ENCODE peak calls at places on chromosomes 12 and 14, in nine cellular contexts. V is mucosa of descending colon, Q is epithelial cell of proximal tubule, F is HCT116, U is endothelial cell of umbilical vein, Y is nephron progenitor cell, Z is brain microvascular endothelial cell, J is psoas muscle, G is cardiac muscle cell. S is an unnamed sample.

GRCh38 chr14:95474941-95475340 is 41.5 kb downstream of the SYNE3 start:
- DNase-seq in V (no peak), Q (no peak), F (no peak), U (no peak), Y (no peak), Z (no peak), J (no peak), G (no peak), S (no peak)

GRCh38 chr14:49940805-49941421 is 48.0 kb downstream of the ARF6 start:
- DNase-seq in V (no peak), Q (no peak), F (no peak), U (peak), Y (no peak), Z (no peak), J (no peak), G (no peak), S (no peak)

GRCh38 chr12:95790025-95790911 is at the start of gene NTN4:
- DNase-seq in V (peak), Q (no peak), F (no peak), U (peak), Y (peak), Z (peak), J (peak), G (peak), S (peak)

GRCh38 chr14:85702937-85703336 is 173.0 kb downstream of the FLRT2 start:
- DNase-seq in V (no peak), Q (no peak), F (no peak), U (no peak), Y (no peak), Z (peak), J (no peak), G (no peak), S (no peak)

GRCh38 chr14:74882103-74882920 is 596 bp downstream of the DLST start:
- DNase-seq in V (peak), Q (no peak), F (no peak), U (peak), Y (peak), Z (peak), J (peak), G (peak), S (peak)

GRCh38 chr12:27869567-27869966 is 89.5 kb upstream of the MANSC4 start:
- DNase-seq in V (no peak), Q (no peak), F (no peak), U (no peak), Y (no peak), Z (no peak), J (no peak), G (no peak), S (peak)

GRCh38 chr12:96177013-96177412 is 17.2 kb upstream of the ELK3 start:
- DNase-seq in V (no peak), Q (no peak), F (no peak), U (peak), Y (no peak), Z (peak), J (no peak), G (no peak), S (no peak)

GRCh38 chr12:72053604-72054003 is 115.0 kb downstream of the TPH2 start:
- DNase-seq in V (no peak), Q (no peak), F (no peak), U (no peak), Y (no peak), Z (peak), J (no peak), G (no peak), S (no peak)

GRCh38 chr14:91284146-91284790 is 39.8 kb upstream of the GPR68 start:
- DNase-seq in V (no peak), Q (no peak), F (no peak), U (no peak), Y (no peak), Z (peak), J (no peak), G (peak), S (no peak)

GRCh38 chr12:94795053-94795452 is 144.7 kb upstream of the TMCC3 start:
- DNase-seq in V (no peak), Q (no peak), F (no peak), U (no peak), Y (no peak), Z (no peak), J (no peak), G (no peak), S (no peak)

GRCh38 chr12:19799216-19799615 is 359.9 kb downstream of the AEBP2 start:
- DNase-seq in V (no peak), Q (no peak), F (no peak), U (peak), Y (no peak), Z (peak), J (no peak), G (no peak), S (no peak)

GRCh38 chr14:70027785-70028428 is 148.7 kb downstream of the SMOC1 start:
- DNase-seq in V (peak), Q (no peak), F (peak), U (peak), Y (peak), Z (peak), J (peak), G (peak), S (peak)
- TF ChIP-seq CTCF in V (peak), Q (peak), F (peak), U (peak), Y (peak), Z (peak), J (peak), G (peak), S (peak)

DNA sequence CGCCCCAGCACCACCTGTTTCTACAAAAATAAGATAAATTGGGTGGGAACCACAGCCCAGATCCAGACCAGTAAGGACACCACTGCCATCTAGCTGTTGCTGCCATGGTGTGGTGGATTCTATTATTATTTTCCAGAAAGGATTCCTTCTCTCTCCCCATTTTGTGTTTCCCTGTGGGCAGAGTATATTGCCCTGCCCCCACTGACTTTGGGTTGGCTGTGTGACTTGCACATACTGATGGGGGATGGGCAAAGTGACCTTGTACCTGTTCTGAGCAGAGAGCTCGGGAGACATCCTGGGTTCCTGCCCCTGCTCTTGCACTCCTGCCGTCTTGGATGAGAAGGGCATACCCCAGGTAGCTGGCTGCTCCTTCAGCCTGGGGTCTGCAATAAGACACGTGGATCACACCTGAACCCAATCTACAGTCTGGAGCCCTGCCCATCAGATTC is 24.3 kb downstream of the MOAP1 start:
- DNase-seq in V (peak), Q (no peak), F (peak), U (no peak), Y (no peak), Z (peak), J (no peak), G (peak), S (no peak)
- TF ChIP-seq CTCF in V (no peak), Q (peak), F (peak), U (peak), Y (no peak), Z (peak), J (no peak), G (peak), S (no peak)

GRCh38 chr12:65606008-65606766 is 218.1 kb upstream of the HMGA2 start:
- DNase-seq in V (no peak), Q (no peak), F (no peak), U (no peak), Y (no peak), Z (no peak), J (no peak), G (no peak), S (no peak)

GRCh38 chr12:65605019-65605418 is 219.3 kb upstream of the HMGA2 start:
- DNase-seq in V (no peak), Q (no peak), F (no peak), U (peak), Y (no peak), Z (no peak), J (no peak), G (no peak), S (no peak)

GRCh38 chr12:65603428-65604351 is 220.6 kb upstream of the HMGA2 start:
- DNase-seq in V (peak), Q (peak), F (peak), U (peak), Y (no peak), Z (peak), J (no peak), G (peak), S (no peak)

GRCh38 chr12:65602191-65602578 is 222.1 kb upstream of the HMGA2 start:
- DNase-seq in V (no peak), Q (no peak), F (no peak), U (no peak), Y (no peak), Z (no peak), J (no peak), G (no peak), S (no peak)

GRCh38 chr12:65602579-65603295 is 221.5 kb upstream of the HMGA2 start:
- DNase-seq in V (peak), Q (peak), F (peak), U (peak), Y (peak), Z (peak), J (peak), G (peak), S (peak)
- TF ChIP-seq CTCF in V (peak), Q (peak), F (peak), U (peak), Y (peak), Z (peak), J (peak), G (peak), S (peak)

DNA sequence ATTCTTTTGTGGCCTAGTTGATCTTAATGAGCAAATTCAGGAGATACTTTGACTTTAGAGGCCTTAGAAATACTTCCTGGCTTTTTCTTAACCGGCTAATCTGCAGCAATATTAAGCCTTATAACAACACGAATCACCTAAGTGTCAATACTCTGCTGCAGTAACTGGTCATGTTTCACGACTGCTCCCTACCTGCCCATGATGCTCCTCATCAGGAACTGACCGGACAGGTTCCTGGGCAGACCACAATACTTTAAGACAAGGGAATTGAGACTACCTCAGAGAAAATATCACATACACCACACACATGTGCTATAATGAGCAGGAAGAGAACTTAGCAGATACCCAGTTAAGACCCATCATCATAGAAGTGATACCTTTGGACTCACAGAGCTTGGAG is 211.9 kb upstream of the BMP4 start:
- DNase-seq in V (no peak), Q (no peak), F (no peak), U (no peak), Y (no peak), Z (no peak), J (no peak), G (no peak), S (no peak)
- TF ChIP-seq CTCF in V (no peak), Q (no peak), F (no peak), U (no peak), Y (no peak), Z (no peak), J (no peak), G (no peak), S (no peak)

GRCh38 chr12:2395352-2395977 is 342.7 kb downstream of the CACNA1C start:
- DNase-seq in V (peak), Q (no peak), F (peak), U (peak), Y (peak), Z (no peak), J (peak), G (peak), S (peak)
- TF ChIP-seq CTCF in V (peak), Q (peak), F (peak), U (peak), Y (peak), Z (peak), J (peak), G (peak), S (peak)

DNA sequence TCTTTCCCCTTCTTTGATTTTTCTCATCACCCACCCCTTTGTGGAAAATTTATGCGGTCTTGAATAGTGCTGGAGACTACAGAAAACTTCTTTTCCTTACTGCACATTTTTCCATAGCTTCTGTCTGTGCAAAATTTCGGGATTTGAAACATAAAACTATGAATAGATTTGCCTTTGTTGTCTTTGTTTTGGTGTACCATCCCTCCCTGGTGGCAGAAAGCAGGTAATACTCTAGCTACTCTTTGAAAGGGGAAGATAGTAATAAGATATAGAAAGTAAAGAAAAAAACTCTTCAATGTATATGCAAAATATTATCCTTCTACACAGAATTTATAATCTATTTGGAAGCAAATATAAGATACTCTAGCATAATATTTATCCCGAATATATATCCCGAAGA is 79.1 kb upstream of the LMO3 start:
- DNase-seq in V (no peak), Q (no peak), F (no peak), U (no peak), Y (no peak), Z (no peak), J (no peak), G (no peak), S (no peak)
- TF ChIP-seq CTCF in V (no peak), Q (peak), F (no peak), U (no peak), Y (no peak), Z (no peak), J (no peak), G (peak), S (peak)

DNA sequence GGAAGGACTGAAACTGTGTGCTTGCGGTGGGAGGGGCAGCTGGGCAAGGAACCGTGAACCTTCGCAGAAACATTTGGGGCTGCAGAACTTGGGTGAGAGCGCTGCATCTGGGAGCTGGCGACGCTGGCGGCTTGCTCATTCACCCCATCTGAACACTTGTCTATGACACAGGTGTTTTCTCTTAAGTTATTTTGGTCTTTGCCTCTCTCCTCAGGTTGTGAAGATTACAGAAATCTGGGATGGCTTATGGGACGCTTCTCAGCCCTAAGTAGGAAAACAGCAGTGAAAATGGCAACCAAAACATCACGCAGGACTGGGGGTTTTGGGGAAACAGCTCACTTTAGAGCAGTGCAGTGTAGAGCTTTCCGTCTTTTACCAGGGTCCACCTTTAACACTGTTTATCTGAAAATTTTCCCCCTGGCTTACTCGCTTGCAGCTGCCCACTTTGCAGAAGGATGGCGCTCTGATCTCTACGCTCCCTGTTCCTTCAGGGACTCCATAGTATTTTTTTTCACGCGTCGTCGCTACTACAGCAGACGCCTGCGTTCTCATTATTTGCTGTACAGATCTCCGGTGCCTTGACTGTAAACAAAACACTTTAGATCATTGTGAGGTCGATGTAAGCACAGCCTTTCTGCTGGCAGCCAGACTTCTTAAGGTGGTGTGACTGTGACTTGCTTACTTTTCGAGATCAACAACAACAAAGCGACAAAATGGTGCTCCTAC is 2.7 kb upstream of the CDKN1B start:
- DNase-seq in V (peak), Q (no peak), F (no peak), U (peak), Y (peak), Z (no peak), J (no peak), G (no peak), S (no peak)
- TF ChIP-seq CTCF in V (no peak), Q (peak), F (peak), U (peak), Y (no peak), Z (peak), J (peak), G (peak), S (no peak)